ENCODE peak calls at places on chromosomes 2 and 18, in ten cellular contexts. I, J, B, S, Z, R, X, E, F and N are unnamed samples. For H3K4me1 and H3K9me3, the result is how much of the 10 kb centered on the place peaks cover.

GRCh38 chr2:219836647-219837177 is 209.3 kb downstream of the SLC4A3 start:
- DNase-seq in I (peak), J (no peak), B (no peak), S (peak), Z (no peak), R (peak), X (no peak), E (no peak), F (no peak), N (peak)

GRCh38 chr2:222296311-222296736 is 2.5 kb downstream of the PAX3 start:
- DNase-seq in I (no peak), J (no peak), B (no peak), S (no peak), Z (no peak), R (no peak), X (no peak), E (no peak), F (no peak), N (no peak)

GRCh38 chr2:126656311-126657145 is 570 bp downstream of the GYPC start:
- DNase-seq in I (peak), J (peak), B (peak), S (no peak), Z (no peak), R (peak), X (no peak), E (no peak), F (peak), N (peak)

GRCh38 chr2:168348076-168348475 is 100.7 kb upstream of the STK39 start:
- DNase-seq in I (peak), J (no peak), B (peak), S (peak), Z (no peak), R (peak), X (no peak), E (no peak), F (no peak), N (peak)

GRCh38 chr18:29488617-29489016 is 1311.7 kb upstream of the CDH2 start:
- DNase-seq in I (no peak), J (no peak), B (no peak), S (no peak), Z (no peak), R (no peak), X (no peak), E (no peak), F (no peak), N (no peak)

GRCh38 chr2:1701556-1702185 is 42.6 kb downstream of the PXDN start:
- DNase-seq in I (no peak), J (no peak), B (no peak), S (no peak), Z (peak), R (no peak), X (no peak), E (no peak), F (no peak), N (no peak)

GRCh38 chr18:58559427-58560186 is 69.3 kb downstream of the ALPK2 start:
- DNase-seq in I (no peak), J (no peak), B (no peak), S (no peak), Z (no peak), R (no peak), X (no peak), E (no peak), F (no peak), N (no peak)

GRCh38 chr2:73985318-73986084 is 791 bp downstream of the TET3 start:
- DNase-seq in I (peak), J (peak), B (peak), S (no peak), Z (no peak), R (peak), X (no peak), E (no peak), F (peak), N (peak)

GRCh38 chr2:45329045-45329677 is 281.9 kb downstream of the SRBD1 start:
- DNase-seq in I (peak), J (no peak), B (no peak), S (peak), Z (peak), R (peak), X (no peak), E (no peak), F (no peak), N (peak)

GRCh38 chr2:127047716-127048617 is 59.0 kb downstream of the BIN1 start:
- DNase-seq in I (no peak), J (peak), B (peak), S (no peak), Z (no peak), R (no peak), X (no peak), E (no peak), F (peak), N (no peak)

GRCh38 chr2:54603796-54604195 is 119.7 kb upstream of the EML6 start:
- DNase-seq in I (no peak), J (no peak), B (no peak), S (no peak), Z (no peak), R (no peak), X (no peak), E (no peak), F (no peak), N (no peak)

GRCh38 chr2:118613742-118614141 is 233.7 kb downstream of the EN1 start:
- DNase-seq in I (no peak), J (no peak), B (no peak), S (no peak), Z (no peak), R (no peak), X (no peak), E (no peak), F (no peak), N (no peak)
- H3K4me1 ChIP-seq in I (under half), J (under half), B (under half), S (under half), Z (under half), R (under half), X (under half), E (under half), F (under half), N (under half)

GRCh38 chr2:239714116-239714515 is 311.0 kb downstream of the NDUFA10 start:
- DNase-seq in I (no peak), J (no peak), B (no peak), S (no peak), Z (no peak), R (no peak), X (no peak), E (no peak), F (peak), N (no peak)

GRCh38 chr2:239710953-239711861 is 310.4 kb upstream of the HDAC4 start:
- DNase-seq in I (no peak), J (peak), B (no peak), S (no peak), Z (no peak), R (no peak), X (no peak), E (no peak), F (no peak), N (peak)

GRCh38 chr2:239711911-239712570 is 311.2 kb upstream of the HDAC4 start:
- DNase-seq in I (no peak), J (peak), B (no peak), S (no peak), Z (no peak), R (no peak), X (no peak), E (no peak), F (peak), N (no peak)

GRCh38 chr2:239715202-239715601 is 309.9 kb downstream of the NDUFA10 start:
- DNase-seq in I (no peak), J (no peak), B (no peak), S (no peak), Z (no peak), R (no peak), X (no peak), E (no peak), F (peak), N (no peak)

GRCh38 chr2:239712755-239713154 is 311.9 kb upstream of the HDAC4 start:
- DNase-seq in I (no peak), J (no peak), B (no peak), S (no peak), Z (no peak), R (no peak), X (no peak), E (no peak), F (peak), N (no peak)
- H3K9me3 ChIP-seq in I (under half), J (under half), B (under half), S (under half), Z (under half), R (under half), X (under half), E (half or more), F (under half), N (under half)

DNA sequence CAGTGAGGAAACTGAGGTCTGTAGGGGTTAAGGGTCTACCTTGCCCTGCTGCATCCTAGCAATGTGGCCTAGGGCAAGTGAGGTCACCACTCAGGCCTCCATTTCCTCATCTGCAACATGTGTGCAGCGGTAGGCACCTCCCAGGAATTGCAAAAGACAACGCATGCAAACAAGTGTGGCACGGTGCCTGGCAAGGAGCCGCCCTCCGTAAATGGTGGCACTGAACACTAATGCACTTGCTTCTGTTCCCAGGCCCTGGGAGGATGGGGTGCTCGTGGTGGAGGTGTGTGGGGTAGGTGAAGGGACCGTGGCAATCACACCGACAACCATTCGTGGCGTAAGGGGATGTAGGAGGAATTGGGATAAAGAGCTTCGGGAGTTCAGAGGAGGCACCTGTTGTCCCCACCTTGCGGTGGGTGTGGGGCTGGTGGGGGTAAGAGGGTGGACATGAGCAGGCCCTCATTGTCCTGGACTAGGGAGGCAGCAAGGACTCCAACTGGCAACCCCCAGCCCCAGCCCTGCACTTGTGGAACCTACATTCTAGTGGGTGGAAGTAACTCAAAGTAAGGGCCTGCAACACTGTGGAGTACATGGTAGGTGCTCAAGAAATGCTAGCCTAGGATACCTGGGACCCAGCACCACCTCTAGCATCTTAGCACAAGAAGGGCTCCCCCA is 26.0 kb downstream of the ATOH8 start:
- DNase-seq in I (peak), J (peak), B (peak), S (no peak), Z (no peak), R (no peak), X (no peak), E (no peak), F (peak), N (no peak)
- H3K4me1 ChIP-seq in I (under half), J (under half), B (under half), S (under half), Z (under half), R (under half), X (under half), E (under half), F (half or more), N (under half)

DNA sequence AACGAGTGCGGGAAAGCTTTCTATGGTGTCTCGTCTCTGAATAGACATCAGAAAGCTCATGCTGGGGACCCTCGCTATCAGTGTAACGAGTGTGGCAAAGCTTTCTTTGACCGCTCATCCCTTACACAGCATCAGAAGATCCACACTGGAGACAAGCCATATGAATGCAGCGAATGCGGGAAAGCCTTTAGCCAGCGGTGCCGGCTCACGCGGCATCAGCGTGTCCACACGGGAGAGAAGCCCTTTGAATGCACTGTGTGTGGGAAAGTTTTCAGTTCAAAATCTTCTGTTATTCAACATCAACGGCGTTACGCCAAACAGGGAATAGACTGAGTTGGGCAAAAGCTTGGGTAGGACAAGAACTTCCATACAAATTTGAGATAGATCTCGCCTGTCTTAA is 16.2 kb downstream of the ZNF2 start:
- DNase-seq in I (no peak), J (no peak), B (no peak), S (no peak), Z (no peak), R (no peak), X (no peak), E (no peak), F (no peak), N (no peak)
- H3K9me3 ChIP-seq in I (under half), J (under half), B (under half), S (under half), Z (under half), R (under half), X (under half), E (half or more), F (under half), N (under half)

GRCh38 chr2:186558512-186559276 is 31.2 kb upstream of the ITGAV start:
- DNase-seq in I (no peak), J (no peak), B (no peak), S (no peak), Z (no peak), R (no peak), X (no peak), E (no peak), F (no peak), N (no peak)
- H3K4me1 ChIP-seq in I (under half), J (under half), B (under half), S (under half), Z (under half), R (under half), X (under half), E (under half), F (under half), N (under half)

DNA sequence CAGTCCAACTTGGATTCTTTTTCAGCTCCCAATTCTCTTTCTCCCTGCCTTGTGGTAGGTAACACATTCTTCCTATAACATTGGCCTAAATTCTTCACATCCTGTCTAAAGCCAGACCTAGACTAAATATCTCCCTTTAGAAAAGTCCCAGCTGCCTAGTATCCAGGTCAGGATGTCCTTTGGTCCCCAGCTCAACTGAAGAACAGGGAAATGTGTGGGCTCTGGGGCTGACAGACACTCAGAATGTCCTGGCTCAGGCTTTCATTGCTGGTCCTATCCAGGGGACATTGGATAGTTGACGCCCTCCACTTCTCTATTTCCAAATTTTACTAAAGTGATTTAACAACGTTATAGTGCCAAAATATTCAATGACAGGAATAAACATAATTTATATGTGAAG is 219.3 kb downstream of the PID1 start:
- DNase-seq in I (no peak), J (no peak), B (no peak), S (no peak), Z (no peak), R (no peak), X (no peak), E (no peak), F (no peak), N (no peak)
- H3K9me3 ChIP-seq in I (under half), J (under half), B (under half), S (under half), Z (under half), R (under half), X (under half), E (under half), F (under half), N (under half)